ENCODE peak calls at places on chromosomes 16 and 17, in nine cellular contexts. One of them, this sample, is unnamed.

GRCh38 chr16:29849505-29849904 is 13.5 kb downstream of the CDIPT start:
- DNase-seq in thoracic aorta: no peak
- DNase-seq in IMR-90: no peak
- DNase-seq in fibroblast of lung: no peak
- DNase-seq in mesendoderm: peak; percentile 88
- DNase-seq in esophagus squamous epithelium: no peak
- DNase-seq in dorsolateral prefrontal cortex: no peak
- DNase-seq in sigmoid colon: no peak
- DNase-seq in CD8-positive, alpha-beta T cell: no peak
- DNase-seq in this sample: no peak

GRCh38 chr16:81401035-81401950 is 43.3 kb upstream of the CMIP start:
- DNase-seq in thoracic aorta: no peak
- DNase-seq in IMR-90: peak; percentile 62
- DNase-seq in fibroblast of lung: peak; percentile 11
- DNase-seq in mesendoderm: no peak
- DNase-seq in esophagus squamous epithelium: no peak
- DNase-seq in dorsolateral prefrontal cortex: no peak
- DNase-seq in sigmoid colon: peak; percentile 64
- DNase-seq in CD8-positive, alpha-beta T cell: no peak
- DNase-seq in this sample: peak; percentile 92

GRCh38 chr16:63461248-63461841 is 1425.1 kb upstream of the CDH8 start:
- DNase-seq in thoracic aorta: no peak
- DNase-seq in IMR-90: peak; percentile 44
- DNase-seq in fibroblast of lung: peak; percentile 72
- DNase-seq in mesendoderm: peak; percentile 63
- DNase-seq in esophagus squamous epithelium: no peak
- DNase-seq in dorsolateral prefrontal cortex: peak; percentile 44
- DNase-seq in sigmoid colon: no peak
- DNase-seq in CD8-positive, alpha-beta T cell: no peak
- DNase-seq in this sample: no peak

GRCh38 chr17:41230094-41230493 is 2.2 kb upstream of the KRTAP9-3 start:
- DNase-seq in thoracic aorta: no peak
- DNase-seq in IMR-90: no peak
- DNase-seq in fibroblast of lung: no peak
- DNase-seq in mesendoderm: no peak
- DNase-seq in esophagus squamous epithelium: no peak
- DNase-seq in dorsolateral prefrontal cortex: no peak
- DNase-seq in sigmoid colon: no peak
- DNase-seq in CD8-positive, alpha-beta T cell: no peak
- DNase-seq in this sample: no peak

GRCh38 chr16:47503936-47504335 is 42.8 kb downstream of the PHKB start:
- DNase-seq in thoracic aorta: no peak
- DNase-seq in IMR-90: peak; percentile 74
- DNase-seq in fibroblast of lung: peak; percentile 19
- DNase-seq in mesendoderm: no peak
- DNase-seq in esophagus squamous epithelium: no peak
- DNase-seq in dorsolateral prefrontal cortex: no peak
- DNase-seq in sigmoid colon: no peak
- DNase-seq in CD8-positive, alpha-beta T cell: no peak
- DNase-seq in this sample: no peak

GRCh38 chr16:23754594-23755483 is at the start of gene CHP2:
- DNase-seq in thoracic aorta: no peak
- DNase-seq in IMR-90: no peak
- DNase-seq in fibroblast of lung: no peak
- DNase-seq in mesendoderm: peak; percentile 6
- DNase-seq in esophagus squamous epithelium: no peak
- DNase-seq in dorsolateral prefrontal cortex: no peak
- DNase-seq in sigmoid colon: no peak
- DNase-seq in CD8-positive, alpha-beta T cell: no peak
- DNase-seq in this sample: no peak

GRCh38 chr17:44334315-44335181 is 9.9 kb upstream of the SLC25A39 start:
- DNase-seq in thoracic aorta: no peak
- DNase-seq in IMR-90: peak; percentile 15
- DNase-seq in fibroblast of lung: no peak
- DNase-seq in mesendoderm: no peak
- DNase-seq in esophagus squamous epithelium: no peak
- DNase-seq in dorsolateral prefrontal cortex: no peak
- DNase-seq in sigmoid colon: no peak
- DNase-seq in CD8-positive, alpha-beta T cell: no peak
- DNase-seq in this sample: no peak

GRCh38 chr16:13077816-13078215 is 176.4 kb downstream of the SHISA9 start:
- DNase-seq in thoracic aorta: no peak
- DNase-seq in IMR-90: no peak
- DNase-seq in fibroblast of lung: no peak
- DNase-seq in mesendoderm: no peak
- DNase-seq in esophagus squamous epithelium: no peak
- DNase-seq in dorsolateral prefrontal cortex: no peak
- DNase-seq in sigmoid colon: no peak
- DNase-seq in CD8-positive, alpha-beta T cell: no peak
- DNase-seq in this sample: no peak

GRCh38 chr16:86367291-86368072 is 142.8 kb upstream of the FOXF1 start:
- DNase-seq in thoracic aorta: no peak
- DNase-seq in IMR-90: no peak
- DNase-seq in fibroblast of lung: no peak
- DNase-seq in mesendoderm: no peak
- DNase-seq in esophagus squamous epithelium: no peak
- DNase-seq in dorsolateral prefrontal cortex: no peak
- DNase-seq in sigmoid colon: peak; percentile 77
- DNase-seq in CD8-positive, alpha-beta T cell: no peak
- DNase-seq in this sample: no peak

GRCh38 chr17:48596000-48596734 is 2.6 kb upstream of the HOXB5 start:
- DNase-seq in thoracic aorta: no peak
- DNase-seq in IMR-90: peak; percentile 53
- DNase-seq in fibroblast of lung: peak; percentile 47
- DNase-seq in mesendoderm: no peak
- DNase-seq in esophagus squamous epithelium: no peak
- DNase-seq in dorsolateral prefrontal cortex: no peak
- DNase-seq in sigmoid colon: no peak
- DNase-seq in CD8-positive, alpha-beta T cell: no peak
- DNase-seq in this sample: no peak

GRCh38 chr17:41680426-41681040 is 8.2 kb upstream of the EIF1 start:
- DNase-seq in thoracic aorta: no peak
- DNase-seq in IMR-90: no peak
- DNase-seq in fibroblast of lung: no peak
- DNase-seq in mesendoderm: no peak
- DNase-seq in esophagus squamous epithelium: no peak
- DNase-seq in dorsolateral prefrontal cortex: peak; percentile 86
- DNase-seq in sigmoid colon: no peak
- DNase-seq in CD8-positive, alpha-beta T cell: no peak
- DNase-seq in this sample: no peak

GRCh38 chr16:596736-597060 is 6.8 kb downstream of the RAB40C start:
- DNase-seq in thoracic aorta: no peak
- DNase-seq in IMR-90: no peak
- DNase-seq in fibroblast of lung: no peak
- DNase-seq in mesendoderm: no peak
- DNase-seq in esophagus squamous epithelium: no peak
- DNase-seq in dorsolateral prefrontal cortex: no peak
- DNase-seq in sigmoid colon: no peak
- DNase-seq in CD8-positive, alpha-beta T cell: no peak
- DNase-seq in this sample: no peak

GRCh38 chr16:603221-603620 is 13.4 kb downstream of the RAB40C start:
- DNase-seq in thoracic aorta: no peak
- DNase-seq in IMR-90: no peak
- DNase-seq in fibroblast of lung: no peak
- DNase-seq in mesendoderm: no peak
- DNase-seq in esophagus squamous epithelium: no peak
- DNase-seq in dorsolateral prefrontal cortex: no peak
- DNase-seq in sigmoid colon: no peak
- DNase-seq in CD8-positive, alpha-beta T cell: no peak
- DNase-seq in this sample: no peak

GRCh38 chr16:598823-599739 is 9.2 kb downstream of the RAB40C start:
- DNase-seq in thoracic aorta: no peak
- DNase-seq in IMR-90: no peak
- DNase-seq in fibroblast of lung: no peak
- DNase-seq in mesendoderm: no peak
- DNase-seq in esophagus squamous epithelium: no peak
- DNase-seq in dorsolateral prefrontal cortex: no peak
- DNase-seq in sigmoid colon: no peak
- DNase-seq in CD8-positive, alpha-beta T cell: no peak
- DNase-seq in this sample: peak; percentile 57

GRCh38 chr16:595942-596735 is 6.3 kb downstream of the RAB40C start:
- DNase-seq in thoracic aorta: no peak
- DNase-seq in IMR-90: no peak
- DNase-seq in fibroblast of lung: no peak
- DNase-seq in mesendoderm: no peak
- DNase-seq in esophagus squamous epithelium: no peak
- DNase-seq in dorsolateral prefrontal cortex: peak; percentile 77
- DNase-seq in sigmoid colon: peak; percentile 58
- DNase-seq in CD8-positive, alpha-beta T cell: no peak
- DNase-seq in this sample: peak; percentile 61

GRCh38 chr16:600781-601180 is 10.9 kb downstream of the RAB40C start:
- DNase-seq in thoracic aorta: no peak
- DNase-seq in IMR-90: no peak
- DNase-seq in fibroblast of lung: peak; percentile 12
- DNase-seq in mesendoderm: peak; percentile 57
- DNase-seq in esophagus squamous epithelium: no peak
- DNase-seq in dorsolateral prefrontal cortex: no peak
- DNase-seq in sigmoid colon: no peak
- DNase-seq in CD8-positive, alpha-beta T cell: no peak
- DNase-seq in this sample: no peak
- H3K27ac ChIP-seq in thoracic aorta: no peak overlapping the region
- H3K27ac ChIP-seq in IMR-90: no peak overlapping the region
- H3K27ac ChIP-seq in fibroblast of lung: no peak overlapping the region
- H3K27ac ChIP-seq in mesendoderm: no peak overlapping the region
- H3K27ac ChIP-seq in esophagus squamous epithelium: no peak overlapping the region
- H3K27ac ChIP-seq in dorsolateral prefrontal cortex: no peak overlapping the region
- H3K27ac ChIP-seq in sigmoid colon: no peak overlapping the region
- H3K27ac ChIP-seq in CD8-positive, alpha-beta T cell: no peak overlapping the region
- H3K27ac ChIP-seq in this sample: no peak overlapping the region

DNA sequence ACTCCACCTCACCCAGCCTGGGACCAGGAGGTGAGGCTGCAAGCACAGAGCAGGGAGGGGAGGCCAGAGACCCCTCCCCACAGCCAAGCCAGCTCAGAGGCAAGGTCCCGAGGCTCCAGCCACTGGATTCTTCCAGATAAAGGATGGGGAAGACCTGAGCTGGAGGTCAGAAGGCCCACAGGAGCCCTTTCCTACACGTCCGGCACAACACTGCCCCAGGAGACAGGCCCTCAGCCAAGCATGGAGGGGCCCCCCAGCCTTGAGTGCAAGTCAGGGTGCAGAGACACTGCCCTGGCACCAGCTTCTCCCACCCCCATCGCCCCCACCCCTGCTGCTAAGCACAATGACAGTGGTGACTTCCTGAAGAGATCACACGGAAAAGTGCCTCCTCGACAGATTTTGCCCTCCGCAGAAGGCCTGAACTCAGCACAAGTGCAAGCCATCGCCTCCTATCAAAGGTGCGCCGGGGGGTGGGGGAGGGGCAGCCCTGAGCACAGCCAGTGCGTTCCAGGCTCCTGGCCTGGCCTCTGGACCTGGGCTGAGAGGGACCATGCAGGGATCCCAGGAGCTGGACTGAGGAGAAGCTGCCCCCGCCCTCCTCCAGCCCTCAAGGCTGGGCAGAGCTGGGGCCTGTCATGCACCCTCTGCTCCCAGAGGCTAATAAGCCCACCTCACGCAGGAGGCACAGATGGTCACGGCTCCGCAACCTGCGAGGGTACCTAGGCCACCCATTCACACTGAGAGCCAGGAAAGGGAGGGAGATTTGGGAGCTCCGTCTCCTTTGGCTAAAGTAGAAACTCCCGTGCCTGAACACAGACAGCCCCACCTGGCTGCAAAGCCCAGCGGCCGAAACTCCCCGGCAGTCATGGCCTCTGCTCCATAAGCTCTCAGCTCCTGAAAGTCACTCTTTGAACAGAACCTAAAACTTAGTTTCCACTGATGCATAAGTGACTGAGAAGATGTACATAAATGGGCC is 2.7 kb downstream of the MAFG start:
- DNase-seq in thoracic aorta: no peak
- DNase-seq in IMR-90: no peak
- DNase-seq in fibroblast of lung: no peak
- DNase-seq in mesendoderm: peak; percentile 72
- DNase-seq in esophagus squamous epithelium: no peak
- DNase-seq in dorsolateral prefrontal cortex: no peak
- DNase-seq in sigmoid colon: no peak
- DNase-seq in CD8-positive, alpha-beta T cell: no peak
- DNase-seq in this sample: no peak
- H3K4me3 ChIP-seq in thoracic aorta: no peak overlapping the region
- H3K4me3 ChIP-seq in IMR-90: no peak overlapping the region
- H3K4me3 ChIP-seq in fibroblast of lung: peak overlapping the region; percentile 54
- H3K4me3 ChIP-seq in mesendoderm: no peak overlapping the region
- H3K4me3 ChIP-seq in esophagus squamous epithelium: no peak overlapping the region
- H3K4me3 ChIP-seq in dorsolateral prefrontal cortex: no peak overlapping the region
- H3K4me3 ChIP-seq in sigmoid colon: no peak overlapping the region
- H3K4me3 ChIP-seq in CD8-positive, alpha-beta T cell: no peak overlapping the region
- H3K4me3 ChIP-seq in this sample: no peak overlapping the region

GRCh38 chr16:2974319-2975056 is 5.3 kb downstream of the PAQR4 start:
- DNase-seq in thoracic aorta: no peak
- DNase-seq in IMR-90: no peak
- DNase-seq in fibroblast of lung: no peak
- DNase-seq in mesendoderm: no peak
- DNase-seq in esophagus squamous epithelium: no peak
- DNase-seq in dorsolateral prefrontal cortex: no peak
- DNase-seq in sigmoid colon: no peak
- DNase-seq in CD8-positive, alpha-beta T cell: no peak
- DNase-seq in this sample: no peak
- H3K27ac ChIP-seq in thoracic aorta: no peak overlapping the region
- H3K27ac ChIP-seq in IMR-90: no peak overlapping the region
- H3K27ac ChIP-seq in fibroblast of lung: no peak overlapping the region
- H3K27ac ChIP-seq in mesendoderm: no peak overlapping the region
- H3K27ac ChIP-seq in esophagus squamous epithelium: no peak overlapping the region
- H3K27ac ChIP-seq in dorsolateral prefrontal cortex: peak overlapping the region; percentile 31
- H3K27ac ChIP-seq in sigmoid colon: no peak overlapping the region
- H3K27ac ChIP-seq in CD8-positive, alpha-beta T cell: no peak overlapping the region
- H3K27ac ChIP-seq in this sample: no peak overlapping the region

GRCh38 chr16:49696414-49697101 is 159.4 kb downstream of the ZNF423 start:
- DNase-seq in thoracic aorta: no peak
- DNase-seq in IMR-90: no peak
- DNase-seq in fibroblast of lung: no peak
- DNase-seq in mesendoderm: peak; percentile 97
- DNase-seq in esophagus squamous epithelium: no peak
- DNase-seq in dorsolateral prefrontal cortex: no peak
- DNase-seq in sigmoid colon: no peak
- DNase-seq in CD8-positive, alpha-beta T cell: no peak
- DNase-seq in this sample: no peak

GRCh38 chr16:49698931-49699715 is 156.8 kb downstream of the ZNF423 start:
- DNase-seq in thoracic aorta: no peak
- DNase-seq in IMR-90: no peak
- DNase-seq in fibroblast of lung: peak; percentile 81
- DNase-seq in mesendoderm: peak; percentile 27
- DNase-seq in esophagus squamous epithelium: no peak
- DNase-seq in dorsolateral prefrontal cortex: no peak
- DNase-seq in sigmoid colon: peak; percentile 79
- DNase-seq in CD8-positive, alpha-beta T cell: no peak
- DNase-seq in this sample: no peak

GRCh38 chr16:49699718-49700117 is 156.2 kb downstream of the ZNF423 start:
- DNase-seq in thoracic aorta: no peak
- DNase-seq in IMR-90: no peak
- DNase-seq in fibroblast of lung: no peak
- DNase-seq in mesendoderm: peak; percentile 16
- DNase-seq in esophagus squamous epithelium: no peak
- DNase-seq in dorsolateral prefrontal cortex: no peak
- DNase-seq in sigmoid colon: no peak
- DNase-seq in CD8-positive, alpha-beta T cell: no peak
- DNase-seq in this sample: no peak

GRCh38 chr16:49697631-49698030 is 158.3 kb downstream of the ZNF423 start:
- DNase-seq in thoracic aorta: no peak
- DNase-seq in IMR-90: no peak
- DNase-seq in fibroblast of lung: no peak
- DNase-seq in mesendoderm: no peak
- DNase-seq in esophagus squamous epithelium: no peak
- DNase-seq in dorsolateral prefrontal cortex: no peak
- DNase-seq in sigmoid colon: no peak
- DNase-seq in CD8-positive, alpha-beta T cell: no peak
- DNase-seq in this sample: no peak

GRCh38 chr16:49698416-49698815 is 157.5 kb downstream of the ZNF423 start:
- DNase-seq in thoracic aorta: no peak
- DNase-seq in IMR-90: no peak
- DNase-seq in fibroblast of lung: peak; percentile 19
- DNase-seq in mesendoderm: peak; percentile 74
- DNase-seq in esophagus squamous epithelium: no peak
- DNase-seq in dorsolateral prefrontal cortex: no peak
- DNase-seq in sigmoid colon: no peak
- DNase-seq in CD8-positive, alpha-beta T cell: no peak
- DNase-seq in this sample: no peak
- H3K4me3 ChIP-seq in thoracic aorta: peak overlapping the region; percentile 67
- H3K4me3 ChIP-seq in IMR-90: no peak overlapping the region
- H3K4me3 ChIP-seq in fibroblast of lung: no peak overlapping the region
- H3K4me3 ChIP-seq in mesendoderm: no peak overlapping the region
- H3K4me3 ChIP-seq in esophagus squamous epithelium: no peak overlapping the region
- H3K4me3 ChIP-seq in dorsolateral prefrontal cortex: no peak overlapping the region
- H3K4me3 ChIP-seq in sigmoid colon: no peak overlapping the region
- H3K4me3 ChIP-seq in CD8-positive, alpha-beta T cell: no peak overlapping the region
- H3K4me3 ChIP-seq in this sample: no peak overlapping the region